ENCODE peak calls at places on chromosomes 4 and X, in nine cellular contexts. D is cardiac muscle cell, R is IMR-90, Q is heart right ventricle, C is AG04450, V is transverse colon, W is suprapubic skin, X is ascending aorta, T is K562. L is an unnamed sample.

GRCh38 chr4:114600672-114601071 is 2.1 kb downstream of the UGT8 start:
- DNase-seq in X (no peak), R (no peak), Q (no peak), W (no peak), V (no peak), T (no peak), C (no peak), D (no peak), L (no peak)

GRCh38 chr4:161642708-161643107 is 521.1 kb downstream of the FSTL5 start:
- DNase-seq in V (no peak), C (no peak), X (no peak), W (no peak), D (peak; percentile 7), T (no peak), Q (no peak), R (no peak), L (no peak)

GRCh38 chr4:188214861-188215260 is 75.6 kb downstream of the TRIML1 start:
- DNase-seq in C (no peak), X (no peak), R (no peak), D (no peak), Q (no peak), T (no peak), V (no peak), W (no peak), L (no peak)

GRCh38 chr4:96407651-96408342 is 567.9 kb downstream of the PDHA2 start:
- DNase-seq in R (no peak), X (no peak), V (no peak), W (no peak), T (no peak), C (no peak), Q (no peak), D (peak; percentile 1), L (no peak)

GRCh38 chrX:119512145-119512800 is 44.0 kb downstream of the SLC25A5 start:
- DNase-seq in Q (peak; percentile 23), V (peak; percentile 70), T (peak; percentile 78), X (no peak), R (peak; percentile 66), D (peak; percentile 81), C (peak; percentile 18), W (no peak), L (no peak)

GRCh38 chrX:88883205-88883604 is 136.2 kb downstream of the CPXCR1 start:
- DNase-seq in Q (no peak), D (no peak), T (no peak), W (no peak), R (no peak), V (no peak), X (no peak), C (no peak), L (no peak)

GRCh38 chr4:6881908-6882307 is 27.7 kb upstream of the TBC1D14 start:
- DNase-seq in D (no peak), T (no peak), X (no peak), V (no peak), R (no peak), C (no peak), W (no peak), Q (no peak), L (no peak)

GRCh38 chr4:156686120-156686519 is 285.5 kb downstream of the PDGFC start:
- DNase-seq in Q (no peak), C (peak; percentile 94), T (no peak), X (no peak), V (no peak), D (peak; percentile 63), W (no peak), R (peak; percentile 93), L (no peak)

GRCh38 chrX:40166582-40166981 is 68.8 kb upstream of the BCOR start:
- DNase-seq in T (no peak), V (no peak), X (no peak), W (no peak), R (peak; percentile 42), C (no peak), D (no peak), Q (no peak), L (no peak)

GRCh38 chr4:8098506-8098905 is 60.1 kb downstream of the ABLIM2 start:
- DNase-seq in T (no peak), V (no peak), D (no peak), W (no peak), Q (no peak), R (no peak), C (no peak), X (no peak), L (no peak)

GRCh38 chr4:97235516-97235915 is 907.8 kb downstream of the STPG2 start:
- DNase-seq in C (no peak), V (no peak), D (no peak), R (no peak), W (no peak), X (no peak), T (no peak), Q (no peak), L (peak; percentile 16)

GRCh38 chrX:129759576-129760061 is 20.1 kb upstream of the SASH3 start:
- DNase-seq in R (peak; percentile 83), T (peak; percentile 38), X (no peak), W (no peak), Q (peak; percentile 30), V (peak; percentile 40), D (peak; percentile 92), C (peak; percentile 51), L (no peak)

GRCh38 chr4:175705407-175705806 is 106.7 kb downstream of the GPM6A start:
- DNase-seq in Q (peak; percentile 8), C (no peak), R (no peak), D (peak; percentile 0), T (no peak), W (no peak), X (no peak), V (no peak), L (peak; percentile 16)

GRCh38 chrX:82087699-82088098 is 885.8 kb downstream of the SH3BGRL start:
- DNase-seq in R (no peak), T (no peak), V (no peak), W (no peak), C (no peak), D (no peak), Q (peak; percentile 3), X (no peak), L (no peak)

GRCh38 chr4:15001248-15001824 is 945 bp upstream of the CPEB2 start:
- DNase-seq in T (peak; percentile 53), V (peak; percentile 70), R (peak; percentile 91), X (peak; percentile 61), W (peak; percentile 93), Q (peak; percentile 74), D (peak; percentile 93), C (peak; percentile 63), L (no peak)

GRCh38 chrX:43970528-43970927 is 2.7 kb downstream of the NDP start:
- DNase-seq in D (no peak), V (no peak), T (no peak), X (no peak), W (no peak), R (peak; percentile 68), C (no peak), Q (no peak), L (no peak)

GRCh38 chr4:22637306-22637705 is 55.4 kb upstream of the GBA3 start:
- DNase-seq in T (no peak), D (no peak), V (no peak), C (no peak), R (no peak), W (no peak), Q (no peak), X (no peak), L (no peak)

GRCh38 chr4:17670423-17670822 is 56.0 kb downstream of the MED28 start:
- DNase-seq in Q (no peak), R (no peak), C (no peak), X (no peak), T (peak; percentile 80), W (no peak), D (no peak), V (no peak), L (no peak)

GRCh38 chrX:108298165-108298602 is 140.0 kb downstream of the COL4A6 start:
- DNase-seq in R (no peak), C (no peak), Q (no peak), D (no peak), W (no peak), X (no peak), T (no peak), V (no peak), L (no peak)
- H3K27me3 ChIP-seq in R (no peaks in the 10 kb centered on the region), C (no peaks in the 10 kb centered on the region), Q (peaks cover 49% of the 10 kb centered on the region), D (no peaks in the 10 kb centered on the region), W (no peaks in the 10 kb centered on the region), X (no peaks in the 10 kb centered on the region), T (no peaks in the 10 kb centered on the region), V (no peaks in the 10 kb centered on the region), L (no peaks in the 10 kb centered on the region)

GRCh38 chrX:42704454-42704853 is 73.5 kb downstream of the PPP1R2C start:
- DNase-seq in X (no peak), T (no peak), Q (no peak), V (no peak), W (no peak), R (peak; percentile 22), D (peak; percentile 39), C (no peak), L (no peak)
- H3K27me3 ChIP-seq in X (no peaks in the 10 kb centered on the region), T (no peaks in the 10 kb centered on the region), Q (peaks cover 14% of the 10 kb centered on the region), V (no peaks in the 10 kb centered on the region), W (no peaks in the 10 kb centered on the region), R (no peaks in the 10 kb centered on the region), D (no peaks in the 10 kb centered on the region), C (no peaks in the 10 kb centered on the region), L (no peaks in the 10 kb centered on the region)

DNA sequence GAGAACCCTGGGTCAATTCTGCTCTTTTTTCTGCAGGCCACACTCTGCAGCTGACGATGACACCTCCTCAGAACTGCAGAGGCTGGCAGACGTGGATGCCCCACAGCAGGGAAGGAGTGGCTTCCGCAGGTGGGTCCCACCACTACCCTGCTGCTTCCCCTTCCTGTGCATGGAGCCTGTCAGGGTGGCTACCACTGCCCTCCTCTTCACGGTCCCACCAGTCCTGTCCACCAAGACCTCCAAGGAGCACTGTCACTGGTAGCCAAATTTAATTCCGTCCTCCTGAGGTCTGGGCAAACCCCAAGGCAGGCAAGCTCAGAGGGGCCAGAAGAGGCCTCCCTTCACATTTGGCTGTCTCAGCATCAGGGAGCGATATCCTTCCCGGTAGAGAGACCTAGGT is 4.2 kb downstream of the CNGA2 start:
- DNase-seq in Q (no peak), X (no peak), C (no peak), V (no peak), D (no peak), W (no peak), R (no peak), T (no peak), L (no peak)
- H3K27me3 ChIP-seq in Q (peaks cover 16% of the 10 kb centered on the region), X (no peaks in the 10 kb centered on the region), C (no peaks in the 10 kb centered on the region), V (no peaks in the 10 kb centered on the region), D (no peaks in the 10 kb centered on the region), W (no peaks in the 10 kb centered on the region), R (no peaks in the 10 kb centered on the region), T (peaks cover under 1% of the 10 kb centered on the region), L (no peaks in the 10 kb centered on the region)

GRCh38 chr4:3475041-3475712 is 12.1 kb downstream of the DOK7 start:
- DNase-seq in T (no peak), X (no peak), C (no peak), V (no peak), R (no peak), W (no peak), D (no peak), Q (no peak), L (no peak)

GRCh38 chr4:3473943-3474335 is 10.8 kb downstream of the DOK7 start:
- DNase-seq in V (no peak), R (no peak), X (no peak), T (no peak), D (no peak), W (no peak), C (no peak), Q (no peak), L (no peak)

GRCh38 chr4:3476341-3476747 is 13.2 kb downstream of the DOK7 start:
- DNase-seq in T (no peak), V (no peak), D (no peak), X (no peak), R (no peak), W (no peak), C (no peak), Q (no peak), L (no peak)

GRCh38 chr4:3476936-3477749 is 14.0 kb downstream of the DOK7 start:
- DNase-seq in C (no peak), V (no peak), Q (no peak), W (no peak), R (no peak), T (no peak), D (no peak), X (no peak), L (no peak)

GRCh38 chr4:3475713-3476260 is 12.7 kb downstream of the DOK7 start:
- DNase-seq in D (no peak), X (no peak), V (no peak), W (no peak), Q (no peak), C (no peak), R (no peak), T (no peak), L (no peak)
- H3K27me3 ChIP-seq in D (no peaks in the 10 kb centered on the region), X (no peaks in the 10 kb centered on the region), V (peaks cover 32% of the 10 kb centered on the region), W (peaks cover 90% of the 10 kb centered on the region), Q (no peaks in the 10 kb centered on the region), C (peaks cover 20% of the 10 kb centered on the region), R (peaks cover 40% of the 10 kb centered on the region), T (peaks cover 33% of the 10 kb centered on the region), L (no peaks in the 10 kb centered on the region)